ENCODE peak calls at places on chromosome 11, in nine cellular contexts. M is astrocyte of the spinal cord, T is sigmoid colon, A is transverse colon, Z is testis, E is mucosa of descending colon, S is prostate gland, N is GM13977, D is cardiac muscle cell. G is an unnamed sample.

GRCh38 chr11:34381775-34382174 is 24.0 kb upstream of the ABTB2 start:
- DNase-seq in M (no peak), T (no peak), A (no peak), Z (no peak), E (no peak), S (no peak), N (no peak), D (no peak), G (no peak)

GRCh38 chr11:125932301-125932700 is 13.5 kb upstream of the VSIG10L2 start:
- DNase-seq in M (no peak), T (no peak), A (no peak), Z (no peak), E (no peak), S (no peak), N (no peak), D (no peak), G (no peak)

GRCh38 chr11:75996523-75997272 is 181.7 kb downstream of the UVRAG start:
- DNase-seq in M (peak), T (no peak), A (no peak), Z (no peak), E (no peak), S (no peak), N (no peak), D (no peak), G (no peak)

GRCh38 chr11:18770479-18771125 is 21.0 kb downstream of the PTPN5 start:
- DNase-seq in M (no peak), T (no peak), A (no peak), Z (no peak), E (no peak), S (no peak), N (no peak), D (no peak), G (no peak)

GRCh38 chr11:76067099-76067498 is 139.2 kb downstream of the WNT11 start:
- DNase-seq in M (peak), T (no peak), A (no peak), Z (no peak), E (no peak), S (no peak), N (no peak), D (no peak), G (no peak)

GRCh38 chr11:109036011-109036410 is 371.1 kb downstream of the DDX10 start:
- DNase-seq in M (no peak), T (no peak), A (no peak), Z (no peak), E (no peak), S (no peak), N (no peak), D (no peak), G (no peak)

GRCh38 chr11:31826530-31827438 is 15.7 kb upstream of the PAX6 start:
- DNase-seq in M (no peak), T (no peak), A (no peak), Z (no peak), E (no peak), S (no peak), N (peak), D (no peak), G (peak)

GRCh38 chr11:45176996-45177395 is 30.6 kb downstream of the PRDM11 start:
- DNase-seq in M (no peak), T (peak), A (no peak), Z (no peak), E (no peak), S (no peak), N (no peak), D (peak), G (no peak)

GRCh38 chr11:12269104-12269441 is 108.3 kb upstream of the PARVA start:
- DNase-seq in M (no peak), T (peak), A (no peak), Z (no peak), E (no peak), S (peak), N (no peak), D (no peak), G (no peak)

GRCh38 chr11:11588890-11589289 is 32.9 kb downstream of the GALNT18 start:
- DNase-seq in M (no peak), T (no peak), A (no peak), Z (no peak), E (no peak), S (no peak), N (no peak), D (no peak), G (no peak)

DNA sequence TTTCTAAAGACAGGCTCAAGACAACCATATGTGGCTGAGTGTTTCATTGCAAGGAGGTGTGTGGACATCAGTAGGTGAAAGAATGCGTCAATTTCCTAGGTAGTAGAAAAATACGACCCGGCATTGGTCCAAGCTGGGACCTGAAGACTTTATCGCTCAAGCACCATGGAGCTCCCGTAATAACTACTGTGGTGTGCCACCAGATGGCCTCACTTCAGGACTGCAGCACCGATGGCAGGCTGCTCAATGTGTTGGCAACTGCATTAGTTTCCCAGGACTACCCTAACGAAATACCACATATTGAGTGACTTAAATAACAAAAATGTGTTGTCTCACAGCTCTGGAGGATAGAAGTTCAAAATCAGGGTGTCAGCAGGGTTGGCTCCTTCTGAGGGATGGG is 72.4 kb upstream of the FAT3 start:
- DNase-seq in M (no peak), T (no peak), A (no peak), Z (no peak), E (no peak), S (no peak), N (no peak), D (no peak), G (no peak)
- TF ChIP-seq CTCF in M (no peak), T (no peak), A (no peak), Z (no peak), E (no peak), S (no peak), N (no peak), D (no peak), G (no peak)

DNA sequence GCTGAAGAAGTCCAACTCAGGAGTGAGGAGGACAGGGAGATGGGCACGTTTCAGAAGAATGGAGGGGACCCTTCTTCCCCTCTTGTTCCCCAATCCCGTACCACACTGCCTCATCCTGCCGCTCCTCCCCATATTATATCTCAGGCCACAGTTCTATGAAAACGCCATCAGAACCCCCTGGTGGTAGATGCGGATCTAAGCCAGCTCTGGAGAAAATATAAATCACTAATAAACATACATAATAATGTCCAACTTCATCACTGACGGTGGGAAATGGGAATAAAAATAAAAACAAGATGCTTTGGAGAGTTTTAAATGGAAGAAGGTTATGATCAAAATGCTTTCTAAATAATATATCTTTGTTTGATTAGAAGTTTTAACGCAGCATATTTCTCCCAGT is 400.3 kb downstream of the CADM1 start:
- DNase-seq in M (no peak), T (no peak), A (no peak), Z (no peak), E (no peak), S (no peak), N (no peak), D (no peak), G (no peak)
- TF ChIP-seq CTCF in M (no peak), T (no peak), A (no peak), Z (no peak), E (no peak), S (no peak), N (no peak), D (no peak), G (peak)

GRCh38 chr11:79458712-79459111 is 17.9 kb upstream of the TENM4 start:
- DNase-seq in M (no peak), T (no peak), A (no peak), Z (no peak), E (no peak), S (no peak), N (no peak), D (no peak), G (no peak)

GRCh38 chr11:79466411-79466810 is 25.6 kb upstream of the TENM4 start:
- DNase-seq in M (peak), T (no peak), A (no peak), Z (no peak), E (no peak), S (no peak), N (no peak), D (no peak), G (no peak)

GRCh38 chr11:79465160-79465559 is 24.3 kb upstream of the TENM4 start:
- DNase-seq in M (no peak), T (no peak), A (no peak), Z (no peak), E (no peak), S (no peak), N (no peak), D (no peak), G (no peak)

GRCh38 chr11:79456501-79456900 is 15.7 kb upstream of the TENM4 start:
- DNase-seq in M (no peak), T (no peak), A (no peak), Z (no peak), E (no peak), S (no peak), N (no peak), D (no peak), G (no peak)

DNA sequence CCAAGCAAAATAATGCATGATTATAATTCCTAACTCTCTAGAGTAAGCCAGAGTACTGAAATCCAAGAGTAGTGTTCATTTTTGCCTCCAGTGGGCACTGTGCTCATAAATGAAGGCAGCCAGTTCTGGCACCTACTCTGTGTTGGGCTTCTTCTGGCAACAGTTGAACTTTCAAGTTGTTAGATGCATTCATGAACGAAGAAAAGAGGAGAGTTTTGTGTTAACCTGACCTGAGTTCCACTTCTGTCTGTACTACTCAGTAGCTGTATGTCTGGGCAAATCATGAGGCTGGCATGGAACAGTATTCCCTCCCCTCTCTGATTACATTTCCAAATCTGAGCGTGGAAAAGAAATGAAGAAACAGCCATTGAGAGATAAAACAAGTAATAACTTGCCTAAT is 20.3 kb upstream of the TENM4 start:
- DNase-seq in M (peak), T (no peak), A (no peak), Z (peak), E (no peak), S (no peak), N (no peak), D (peak), G (peak)
- TF ChIP-seq CTCF in M (peak), T (peak), A (peak), Z (peak), E (no peak), S (peak), N (peak), D (peak), G (peak)

DNA sequence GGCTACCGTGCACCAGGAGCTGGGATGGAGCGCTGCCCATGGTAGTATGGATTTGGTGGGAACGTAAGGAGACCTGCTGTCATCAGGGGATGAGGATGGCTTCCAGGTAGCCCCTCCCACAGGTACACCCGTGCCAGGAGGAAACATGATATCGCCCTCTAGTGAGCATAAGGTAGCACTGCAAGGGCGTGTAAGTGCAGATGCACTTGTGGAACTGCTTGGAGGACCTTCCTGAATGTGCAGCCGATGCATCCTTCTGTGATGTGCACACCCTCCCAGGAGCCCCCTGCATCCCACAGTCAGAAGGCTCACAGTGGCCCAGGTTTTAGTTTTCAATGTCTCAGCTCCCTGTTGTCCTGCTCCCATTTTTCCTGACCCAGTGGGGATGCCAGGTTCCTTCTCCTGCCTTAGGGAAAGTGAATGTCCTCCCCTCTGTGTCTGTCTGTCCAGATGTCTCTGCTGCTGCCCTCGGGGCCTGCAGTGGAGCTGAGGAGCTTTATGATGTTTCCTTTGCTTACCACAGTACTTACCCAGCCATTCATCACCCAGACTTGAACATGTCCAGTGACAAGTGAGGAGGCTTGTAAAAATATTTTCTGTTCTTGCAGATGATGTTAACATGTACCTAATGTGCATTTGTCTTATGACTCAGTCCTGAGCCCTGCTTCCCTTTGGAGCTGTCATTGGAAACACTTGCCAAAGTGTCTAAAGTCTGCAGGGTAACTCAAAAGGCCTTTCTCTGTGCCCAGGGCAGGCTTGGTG is 49.2 kb downstream of the DBX1 start:
- DNase-seq in M (peak), T (no peak), A (peak), Z (peak), E (peak), S (peak), N (peak), D (peak), G (peak)
- TF ChIP-seq CTCF in M (peak), T (peak), A (peak), Z (peak), E (peak), S (peak), N (peak), D (peak), G (peak)

DNA sequence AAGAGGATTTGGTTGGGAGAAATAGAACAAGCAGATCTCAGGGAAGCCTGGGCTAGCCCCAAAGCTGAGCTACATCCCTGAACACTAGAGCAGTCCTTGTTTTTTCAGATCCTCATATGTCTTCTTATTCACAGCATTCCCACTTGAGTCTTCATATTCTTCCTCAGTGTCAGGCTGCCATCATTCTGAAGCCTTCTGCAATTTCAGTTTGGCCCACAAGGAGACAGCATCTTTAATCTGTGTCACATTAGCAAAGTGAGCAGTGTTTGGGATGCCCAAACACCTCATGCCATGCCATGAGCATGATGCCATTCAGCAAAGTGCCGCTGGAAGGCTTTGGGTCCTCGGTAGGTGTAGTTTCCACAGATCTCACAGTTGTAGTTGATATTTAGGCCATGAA is 56.6 kb downstream of the SCN3B start:
- DNase-seq in M (no peak), T (no peak), A (no peak), Z (no peak), E (no peak), S (no peak), N (no peak), D (no peak), G (no peak)
- TF ChIP-seq CTCF in M (no peak), T (no peak), A (no peak), Z (no peak), E (no peak), S (no peak), N (no peak), D (no peak), G (no peak)

DNA sequence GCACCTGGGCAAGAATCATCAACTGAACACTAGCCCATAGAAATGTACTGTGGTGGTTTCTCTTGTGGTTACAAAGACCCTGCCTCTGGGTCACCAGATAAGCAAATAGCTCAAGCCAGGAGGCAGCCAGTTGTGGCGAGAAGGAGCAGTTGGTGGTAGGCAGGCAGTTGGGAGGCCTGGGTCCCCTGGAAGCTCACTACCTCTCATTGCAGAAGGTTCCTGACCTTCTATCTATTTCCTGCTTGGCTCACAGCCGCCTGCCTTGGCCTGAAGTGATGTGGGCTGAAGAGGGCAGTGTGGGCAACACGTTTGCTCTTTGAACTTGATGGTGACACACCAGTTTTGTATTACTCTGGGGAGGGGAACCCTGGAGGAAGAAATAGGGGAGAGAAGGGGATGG is 34.7 kb downstream of the NECTIN1 start:
- DNase-seq in M (no peak), T (no peak), A (peak), Z (no peak), E (peak), S (no peak), N (peak), D (no peak), G (no peak)
- TF ChIP-seq CTCF in M (no peak), T (no peak), A (no peak), Z (no peak), E (no peak), S (no peak), N (peak), D (no peak), G (no peak)

DNA sequence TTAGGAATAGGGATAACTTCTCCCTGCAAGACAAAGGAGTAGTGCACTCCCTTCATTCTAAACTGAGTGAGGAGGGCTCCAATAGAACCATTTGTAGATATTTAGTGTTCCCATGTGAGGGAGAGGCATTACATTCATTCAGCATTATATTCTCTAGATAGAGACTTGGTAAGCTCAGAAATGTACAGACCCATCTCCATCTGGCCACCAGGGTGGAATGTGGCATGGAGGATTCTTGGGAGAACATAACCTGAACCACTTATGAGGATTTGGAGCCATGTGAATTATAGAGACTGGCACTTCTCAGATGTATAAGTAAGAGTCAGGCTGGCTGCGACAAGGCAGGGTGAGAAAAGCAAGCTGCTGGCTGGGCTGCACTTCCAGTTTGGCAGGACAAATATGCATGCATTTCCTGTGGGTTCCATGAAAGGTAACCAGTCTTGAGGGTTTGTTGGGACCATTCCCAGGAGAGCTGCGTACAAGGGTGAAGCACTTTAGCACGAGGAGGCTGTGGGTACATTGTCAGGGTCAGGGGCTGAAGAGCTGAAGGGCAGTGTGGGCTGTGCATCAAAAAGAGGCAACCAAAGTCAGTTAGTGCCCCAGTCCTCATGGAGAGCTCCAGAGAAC is 9.2 kb downstream of the RRP8 start:
- DNase-seq in M (no peak), T (peak), A (no peak), Z (no peak), E (no peak), S (no peak), N (no peak), D (no peak), G (no peak)
- TF ChIP-seq CTCF in M (no peak), T (no peak), A (no peak), Z (no peak), E (no peak), S (no peak), N (no peak), D (no peak), G (no peak)

GRCh38 chr11:103601230-103601846 is 435.1 kb upstream of the DDI1 start:
- DNase-seq in M (peak), T (no peak), A (no peak), Z (peak), E (no peak), S (no peak), N (peak), D (peak), G (peak)
- TF ChIP-seq CTCF in M (peak), T (peak), A (peak), Z (peak), E (peak), S (peak), N (peak), D (peak), G (peak)

G was measured in nephron progenitor cell.